ENCODE peak calls at places on chromosome 17, in seven cellular contexts. M is kidney; O is Peyer's patch; N is fibroblast of mammary gland; Z is CD8-positive, alpha-beta T cell; U is mucosa of descending colon; I is fibroblast of lung. Q is an unnamed sample.

GRCh38 chr17:29347831-29348281 is 42.3 kb upstream of the TAOK1 start:
- DNase-seq in O (no peak), M (peak), N (peak), U (no peak), I (peak), Z (no peak), Q (peak)

GRCh38 chr17:38428150-38428642 is at the start of gene ARHGAP23:
- DNase-seq in U (no peak), M (peak), Z (peak), N (peak), I (peak), O (no peak), Q (peak)

GRCh38 chr17:79182176-79183160 is 107.8 kb downstream of the ENGASE start:
- DNase-seq in O (no peak), I (no peak), N (no peak), M (peak), U (no peak), Z (no peak), Q (no peak)

GRCh38 chr17:47776330-47777197 is 43.5 kb downstream of the TBX21 start:
- DNase-seq in O (no peak), I (peak), U (no peak), Z (peak), N (peak), M (peak), Q (peak)

GRCh38 chr17:11825902-11826301 is 171.4 kb downstream of the ZNF18 start:
- DNase-seq in O (no peak), I (no peak), Z (no peak), U (no peak), N (no peak), M (no peak), Q (no peak)

GRCh38 chr17:61431594-61432311 is 20.5 kb upstream of the TBX4 start:
- DNase-seq in N (peak), U (no peak), M (no peak), O (no peak), Z (no peak), I (peak), Q (peak)

GRCh38 chr17:75614006-75614405 is 19.2 kb upstream of the SMIM5 start:
- DNase-seq in U (no peak), M (no peak), I (no peak), N (no peak), O (no peak), Z (no peak), Q (no peak)

GRCh38 chr17:28663723-28664122 is 1.7 kb downstream of the SUPT6H start:
- DNase-seq in U (no peak), N (no peak), M (no peak), Z (no peak), I (no peak), O (no peak), Q (no peak)

GRCh38 chr17:47708864-47709541 is 15.0 kb downstream of the TBKBP1 start:
- DNase-seq in N (peak), M (peak), U (peak), O (no peak), I (peak), Z (no peak), Q (peak)

GRCh38 chr17:4607773-4608187 is 23.5 kb downstream of the SMTNL2 start:
- DNase-seq in O (no peak), N (peak), U (no peak), I (peak), Z (no peak), M (peak), Q (peak)

GRCh38 chr17:378068-378467 is 25.5 kb upstream of the RPH3AL start:
- DNase-seq in I (no peak), N (no peak), M (no peak), Z (no peak), O (no peak), U (no peak), Q (no peak)

GRCh38 chr17:80761421-80761871 is 216.8 kb downstream of the RPTOR start:
- DNase-seq in N (peak), U (no peak), M (no peak), O (no peak), I (peak), Z (peak), Q (peak)

GRCh38 chr17:17770371-17771059 is 66.3 kb downstream of the SREBF1 start:
- DNase-seq in I (no peak), M (peak), Z (no peak), N (no peak), O (no peak), U (peak), Q (no peak)

GRCh38 chr17:44865921-44866320 is 18.2 kb downstream of the HIGD1B start:
- DNase-seq in U (no peak), N (peak), I (no peak), M (no peak), Z (no peak), O (no peak), Q (no peak)

GRCh38 chr17:79923974-79924638 is 84.9 kb upstream of the CBX4 start:
- DNase-seq in U (peak), N (no peak), O (peak), Z (peak), M (peak), I (no peak), Q (peak)

GRCh38 chr17:43125967-43126910 is 1.1 kb upstream of the BRCA1 start:
- DNase-seq in O (no peak), Z (no peak), U (peak), N (peak), I (peak), M (peak), Q (peak)

GRCh38 chr17:79951361-79952264 is 84.1 kb downstream of the TBC1D16 start:
- DNase-seq in U (no peak), O (peak), M (peak), Z (no peak), N (peak), I (peak), Q (peak)

GRCh38 chr17:68184816-68185436 is 62.9 kb upstream of the AMZ2 start:
- DNase-seq in N (no peak), I (no peak), M (no peak), Z (peak), O (no peak), U (no peak), Q (no peak)

GRCh38 chr17:27549251-27549919 is 81.6 kb upstream of the LGALS9 start:
- DNase-seq in U (no peak), M (no peak), O (no peak), N (no peak), I (peak), Z (no peak), Q (peak)

GRCh38 chr17:17772231-17772630 is 64.6 kb downstream of the SREBF1 start:
- DNase-seq in N (no peak), Z (no peak), M (no peak), I (no peak), O (no peak), U (peak), Q (no peak)

GRCh38 chr17:47630614-47631013 is 19.1 kb upstream of the KPNB1 start:
- DNase-seq in U (no peak), I (no peak), Z (no peak), N (no peak), M (no peak), O (no peak), Q (no peak)

GRCh38 chr17:4968916-4969550 is 1.4 kb upstream of the SPAG7 start:
- DNase-seq in O (peak), M (peak), Z (no peak), I (peak), N (peak), U (peak), Q (peak)

GRCh38 chr17:67281053-67281452 is 36.1 kb upstream of the HELZ start:
- DNase-seq in Z (no peak), O (no peak), U (no peak), N (peak), I (no peak), M (peak), Q (peak)

GRCh38 chr17:46195217-46195855 is 2.1 kb upstream of the KANSL1 start:
- DNase-seq in N (no peak), I (no peak), O (no peak), U (peak), M (peak), Z (no peak), Q (no peak)
- H3K4me3 ChIP-seq in N (no peak), I (no peak), O (no peak), U (no peak), M (no peak), Z (peak), Q (no peak)

GRCh38 chr17:50072925-50073324 is 17.0 kb downstream of the ITGA3 start:
- DNase-seq in N (no peak), U (no peak), O (no peak), M (no peak), I (no peak), Z (no peak), Q (no peak)
- TF ChIP-seq CTCF in N (no peak), U (no peak), O (no peak), M (no peak), I (no peak), Z (no peak), Q (no peak)

GRCh38 chr17:71735893-71736292 is 384.9 kb upstream of the SOX9 start:
- DNase-seq in N (no peak), Z (no peak), M (no peak), O (no peak), U (no peak), I (no peak), Q (no peak)
- H3K4me3 ChIP-seq in N (no peak), Z (no peak), M (no peak), O (no peak), U (no peak), I (no peak), Q (no peak)

GRCh38 chr17:57619061-57619937 is 125.8 kb downstream of the CCDC182 start:
- DNase-seq in I (peak), N (peak), O (no peak), U (no peak), M (no peak), Z (no peak), Q (no peak)
- TF ChIP-seq CTCF in I (no peak), N (no peak), O (no peak), U (no peak), M (no peak), Z (no peak), Q (no peak)

GRCh38 chr17:76672892-76673291 is 29.3 kb upstream of the ST6GALNAC1 start:
- DNase-seq in Z (no peak), I (no peak), U (no peak), N (no peak), M (no peak), O (no peak), Q (no peak)
- H3K4me3 ChIP-seq in Z (no peak), I (no peak), U (no peak), N (no peak), M (no peak), O (no peak), Q (no peak)

GRCh38 chr17:82107341-82107860 is 9.4 kb upstream of the FASN start:
- DNase-seq in I (no peak), O (no peak), N (no peak), M (peak), Z (no peak), U (peak), Q (no peak)
- TF ChIP-seq CTCF in I (peak), O (no peak), N (peak), M (no peak), Z (no peak), U (no peak), Q (no peak)

DNA sequence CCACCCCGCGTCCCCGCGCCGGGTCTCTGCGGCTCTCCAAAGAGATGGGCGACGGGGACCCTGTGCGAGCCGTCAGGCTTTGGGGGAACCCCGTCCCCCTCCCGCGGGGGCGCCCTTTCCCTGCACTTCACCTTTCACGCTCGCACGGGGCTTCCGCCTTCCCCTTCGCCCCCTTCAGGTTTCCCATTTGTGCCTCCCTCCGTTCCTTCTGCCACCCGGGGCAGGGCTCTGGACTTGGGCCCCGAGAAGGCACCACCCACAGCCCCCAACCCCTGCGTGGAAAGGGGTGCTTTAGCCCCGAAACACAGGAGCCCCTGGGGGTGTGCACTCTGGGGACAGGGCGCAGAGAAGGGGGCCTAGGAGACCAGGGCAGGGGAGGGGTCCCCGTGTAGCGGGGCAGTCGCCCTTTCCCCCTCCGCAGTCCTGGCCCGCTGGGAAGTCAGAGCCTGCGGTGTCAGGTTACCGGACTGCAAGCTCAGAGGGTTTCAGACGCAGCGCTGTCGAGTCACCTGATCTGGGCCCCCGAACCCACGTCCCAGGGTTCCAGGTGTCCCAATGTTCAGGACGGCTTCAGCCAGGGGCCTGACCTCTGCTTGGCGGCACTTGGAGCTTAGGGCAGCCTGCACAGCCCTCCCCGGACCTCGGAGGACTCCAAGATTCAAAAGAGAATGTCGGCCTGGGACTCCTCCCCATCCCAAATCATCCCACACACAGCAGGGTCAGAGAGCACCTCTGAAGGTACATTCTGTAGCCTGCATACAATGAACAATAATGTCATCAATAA is 6.7 kb upstream of the CCDC92B start:
- DNase-seq in O (no peak), U (peak), N (peak), M (no peak), Z (no peak), I (no peak), Q (no peak)
- H3K4me3 ChIP-seq in O (peak), U (peak), N (no peak), M (no peak), Z (no peak), I (no peak), Q (no peak)

Q was measured in fibroblast of the aortic adventitia.